ENCODE peak calls at places on chromosomes 4 and X, in eight cellular contexts. D is A549, X is transverse colon, O is adrenal gland, V is MM.1S, L is lung, Q is fibroblast of lung, K is GM23338. C is an unnamed sample.

GRCh38 chr4:170979736-170980135 is 833.5 kb upstream of the GALNTL6 start:
- DNase-seq in D (peak; percentile 1), X (no peak), O (no peak), V (no peak), L (no peak), Q (no peak), K (no peak), C (no peak)

GRCh38 chr4:152164561-152164960 is 371.3 kb downstream of the FBXW7 start:
- DNase-seq in D (no peak), X (no peak), O (no peak), V (no peak), L (no peak), Q (no peak), K (peak; percentile 52), C (no peak)

GRCh38 chr4:108774809-108775530 is 12.1 kb upstream of the ETNPPL start:
- DNase-seq in D (peak; percentile 5), X (no peak), O (peak; percentile 84), V (no peak), L (peak; percentile 35), Q (no peak), K (peak; percentile 12), C (no peak)

GRCh38 chrX:69136546-69137331 is 28.5 kb downstream of the PJA1 start:
- DNase-seq in D (no peak), X (no peak), O (no peak), V (no peak), L (no peak), Q (peak; percentile 32), K (peak; percentile 53), C (peak; percentile 97)

GRCh38 chr4:41318839-41319530 is 62.3 kb downstream of the UCHL1 start:
- DNase-seq in D (peak; percentile 80), X (no peak), O (no peak), V (no peak), L (no peak), Q (no peak), K (no peak), C (no peak)

GRCh38 chrX:1185556-1185955 is 26.9 kb downstream of the CRLF2 start:
- DNase-seq in D (no peak), X (no peak), O (no peak), V (no peak), L (no peak), Q (no peak), K (no peak), C (no peak)

GRCh38 chrX:106608016-106608415 is 3.8 kb upstream of the RADX start:
- DNase-seq in D (no peak), X (no peak), O (no peak), V (no peak), L (peak; percentile 39), Q (no peak), K (peak; percentile 64), C (no peak)

GRCh38 chrX:13851996-13852695 is 35.3 kb upstream of the GPM6B start:
- DNase-seq in D (no peak), X (no peak), O (no peak), V (peak; percentile 20), L (no peak), Q (no peak), K (no peak), C (no peak)

GRCh38 chr4:169412046-169412445 is 141.3 kb upstream of the SH3RF1 start:
- DNase-seq in D (no peak), X (no peak), O (no peak), V (no peak), L (no peak), Q (no peak), K (no peak), C (no peak)

GRCh38 chr4:152193059-152193458 is 342.8 kb downstream of the FBXW7 start:
- DNase-seq in D (no peak), X (no peak), O (no peak), V (no peak), L (no peak), Q (no peak), K (no peak), C (no peak)

GRCh38 chrX:153728095-153728494 is 3.4 kb downstream of the ABCD1 start:
- DNase-seq in D (no peak), X (no peak), O (peak; percentile 15), V (no peak), L (no peak), Q (no peak), K (peak; percentile 11), C (no peak)

GRCh38 chrX:153727108-153727931 is 2.7 kb downstream of the ABCD1 start:
- DNase-seq in D (no peak), X (peak; percentile 63), O (peak; percentile 81), V (no peak), L (no peak), Q (peak; percentile 22), K (no peak), C (no peak)

GRCh38 chrX:153725039-153725831 is 579 bp downstream of the ABCD1 start:
- DNase-seq in D (no peak), X (no peak), O (peak; percentile 48), V (no peak), L (no peak), Q (no peak), K (peak; percentile 38), C (no peak)

GRCh38 chrX:153725832-153726285 is 1.2 kb downstream of the ABCD1 start:
- DNase-seq in D (no peak), X (no peak), O (peak; percentile 52), V (no peak), L (no peak), Q (no peak), K (no peak), C (no peak)

DNA sequence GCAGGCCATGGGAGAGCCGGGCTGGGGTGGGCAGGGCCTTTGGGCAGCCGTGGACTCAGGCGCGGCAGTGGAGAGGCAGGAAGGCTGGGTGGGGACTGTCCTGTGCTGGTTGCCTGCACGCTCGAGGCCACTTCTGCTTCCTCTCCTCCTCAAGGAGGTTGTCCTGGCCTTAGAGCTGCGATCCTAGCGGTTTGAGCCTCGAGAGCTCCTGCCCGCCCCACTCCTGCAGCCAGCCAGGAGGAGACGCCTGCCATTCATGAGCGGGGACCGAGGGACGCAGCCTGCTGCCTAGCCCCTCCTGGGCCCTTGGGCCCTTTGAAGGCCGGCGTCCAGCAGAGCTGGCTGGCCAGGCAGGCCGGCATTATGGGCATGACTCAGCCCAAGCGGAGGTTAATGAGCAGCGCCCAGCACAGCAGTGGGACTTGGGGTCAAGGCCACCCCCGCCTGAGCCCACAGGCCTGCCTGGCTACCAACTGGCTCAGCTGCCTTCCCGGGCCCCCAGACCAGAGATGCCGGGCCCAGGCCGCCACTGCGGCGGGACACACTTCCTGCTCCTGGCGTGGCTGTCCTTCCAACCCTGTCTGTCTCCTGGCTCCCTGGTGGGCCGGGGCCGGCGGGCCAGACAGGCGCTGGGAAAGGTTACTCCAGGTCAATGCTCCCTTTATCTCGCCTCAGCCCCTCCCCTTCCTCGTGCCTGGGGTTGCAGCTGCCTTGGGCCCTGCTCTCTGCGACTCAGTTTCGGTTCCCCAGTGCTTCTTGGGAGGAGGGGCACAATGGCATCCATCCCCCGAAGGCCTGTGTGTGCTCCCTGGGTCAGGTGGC is 1.8 kb downstream of the ABCD1 start:
- DNase-seq in D (no peak), X (peak; percentile 71), O (peak; percentile 90), V (peak; percentile 83), L (peak; percentile 60), Q (peak; percentile 53), K (peak; percentile 80), C (peak; percentile 57)
- H3K4me3 ChIP-seq in D (no peak overlapping the region), X (peak overlapping the region; percentile 88), O (no peak overlapping the region), V (peak overlapping the region; percentile 29), L (peak overlapping the region; percentile 5), Q (no peak overlapping the region), K (no peak overlapping the region), C (peak overlapping the region; percentile 7)

GRCh38 chrX:40085086-40085551 is 12.6 kb downstream of the BCOR start:
- DNase-seq in D (no peak), X (no peak), O (peak; percentile 72), V (no peak), L (no peak), Q (peak; percentile 89), K (no peak), C (peak; percentile 40)
- H3K4me1 ChIP-seq in D (peaks cover 46% of the 10 kb centered on the region), X (peaks cover 52% of the 10 kb centered on the region), O (peaks cover 14% of the 10 kb centered on the region), V (peaks cover 4% of the 10 kb centered on the region), L (peaks cover 32% of the 10 kb centered on the region), Q (peaks cover 30% of the 10 kb centered on the region), K (peaks cover 63% of the 10 kb centered on the region), C (peaks cover 46% of the 10 kb centered on the region)

GRCh38 chr4:385934-386707 is 48.5 kb downstream of the ZNF141 start:
- DNase-seq in D (no peak), X (no peak), O (no peak), V (no peak), L (no peak), Q (no peak), K (peak; percentile 97), C (no peak)
- H3K4me3 ChIP-seq in D (no peak overlapping the region), X (no peak overlapping the region), O (no peak overlapping the region), V (no peak overlapping the region), L (no peak overlapping the region), Q (no peak overlapping the region), K (peak overlapping the region; percentile 90), C (no peak overlapping the region)

GRCh38 chr4:184401397-184402171 is 72.8 kb downstream of the IRF2 start:
- DNase-seq in D (no peak), X (no peak), O (no peak), V (no peak), L (no peak), Q (no peak), K (peak; percentile 88), C (no peak)
- H3K4me1 ChIP-seq in D (peaks cover 13% of the 10 kb centered on the region), X (peaks cover 4% of the 10 kb centered on the region), O (peaks cover 28% of the 10 kb centered on the region), V (peaks cover 47% of the 10 kb centered on the region), L (peaks cover 3% of the 10 kb centered on the region), Q (peaks cover 10% of the 10 kb centered on the region), K (peaks cover 19% of the 10 kb centered on the region), C (no peaks in the 10 kb centered on the region)

GRCh38 chr4:61202100-61202637 is 2.0 kb downstream of the ADGRL3 start:
- DNase-seq in D (no peak), X (no peak), O (peak; percentile 22), V (no peak), L (no peak), Q (peak; percentile 18), K (peak; percentile 61), C (peak; percentile 6)
- H3K4me3 ChIP-seq in D (no peak overlapping the region), X (peak overlapping the region; percentile 59), O (peak overlapping the region; percentile 22), V (peak overlapping the region; percentile 56), L (peak overlapping the region; percentile 51), Q (no peak overlapping the region), K (peak overlapping the region; percentile 82), C (peak overlapping the region; percentile 58)

DNA sequence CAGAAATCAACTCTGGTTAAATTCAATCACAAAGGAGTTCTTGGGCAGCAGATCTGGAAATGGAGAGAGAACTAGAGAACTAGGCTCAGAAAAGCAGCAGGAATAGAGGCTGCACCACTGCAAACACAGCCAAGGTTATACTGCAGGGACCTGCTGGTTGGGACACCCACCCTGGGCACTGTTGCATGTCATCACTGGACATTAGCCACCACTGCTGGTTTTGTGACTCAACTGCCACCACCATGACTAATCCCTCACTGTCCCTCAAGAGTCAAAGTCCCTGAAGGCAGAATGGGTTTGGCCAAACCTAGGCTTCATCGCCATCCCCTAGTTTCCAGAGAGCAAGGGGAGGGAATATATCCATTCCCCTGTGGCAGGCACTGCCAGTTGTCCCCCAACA is 38.1 kb upstream of the IRAK1 start:
- DNase-seq in D (no peak), X (no peak), O (peak; percentile 46), V (no peak), L (no peak), Q (no peak), K (no peak), C (no peak)
- H3K4me1 ChIP-seq in D (peaks cover 16% of the 10 kb centered on the region), X (peaks cover 9% of the 10 kb centered on the region), O (peaks cover 11% of the 10 kb centered on the region), V (no peaks in the 10 kb centered on the region), L (no peaks in the 10 kb centered on the region), Q (no peaks in the 10 kb centered on the region), K (no peaks in the 10 kb centered on the region), C (no peaks in the 10 kb centered on the region)

C was measured in HAP-1.